ENCODE peak calls at places on chromosomes 11 and 22, in five cellular contexts. One of them, this sample, is unnamed.

GRCh38 chr11:71437879-71438278 is 10.3 kb downstream of the DHCR7 start:
- DNase-seq in BJ: no peak
- DNase-seq in tibial nerve: no peak
- DNase-seq in colonic mucosa: no peak
- DNase-seq in mucosa of descending colon: no peak
- DNase-seq in this sample: no peak

GRCh38 chr22:42887523-42888507 is 30.7 kb upstream of the ARFGAP3 start:
- DNase-seq in BJ: no peak
- DNase-seq in mucosa of descending colon: peak
- DNase-seq in tibial nerve: no peak
- DNase-seq in colonic mucosa: peak
- DNase-seq in this sample: no peak

GRCh38 chr11:12941671-12942070 is 67.4 kb upstream of the RASSF10 start:
- DNase-seq in BJ: no peak
- DNase-seq in colonic mucosa: no peak
- DNase-seq in mucosa of descending colon: no peak
- DNase-seq in tibial nerve: no peak
- DNase-seq in this sample: no peak

GRCh38 chr11:57131080-57131790 is 50.5 kb upstream of the LRRC55 start:
- DNase-seq in BJ: no peak
- DNase-seq in colonic mucosa: peak
- DNase-seq in tibial nerve: peak
- DNase-seq in mucosa of descending colon: peak
- DNase-seq in this sample: no peak

GRCh38 chr11:6351782-6352181 is 31.5 kb upstream of the CAVIN3 start:
- DNase-seq in mucosa of descending colon: no peak
- DNase-seq in colonic mucosa: no peak
- DNase-seq in tibial nerve: no peak
- DNase-seq in BJ: no peak
- DNase-seq in this sample: no peak

GRCh38 chr22:24066872-24067271 is 55.8 kb downstream of the CABIN1 start:
- DNase-seq in mucosa of descending colon: peak
- DNase-seq in BJ: no peak
- DNase-seq in tibial nerve: no peak
- DNase-seq in colonic mucosa: peak
- DNase-seq in this sample: no peak

GRCh38 chr22:45676024-45676423 is 4.4 kb downstream of the ATXN10 start:
- DNase-seq in colonic mucosa: no peak
- DNase-seq in BJ: no peak
- DNase-seq in mucosa of descending colon: no peak
- DNase-seq in tibial nerve: no peak
- DNase-seq in this sample: no peak

GRCh38 chr11:60924110-60924905 is at the start of gene TMEM132A:
- DNase-seq in BJ: no peak
- DNase-seq in tibial nerve: no peak
- DNase-seq in mucosa of descending colon: peak
- DNase-seq in colonic mucosa: peak
- DNase-seq in this sample: no peak

GRCh38 chr11:78168539-78169477 is 19.6 kb downstream of the KCTD21 start:
- DNase-seq in colonic mucosa: peak
- DNase-seq in tibial nerve: peak
- DNase-seq in mucosa of descending colon: peak
- DNase-seq in BJ: peak
- DNase-seq in this sample: peak

GRCh38 chr22:45246060-45246985 is 5.6 kb upstream of the KIAA0930 start:
- DNase-seq in tibial nerve: no peak
- DNase-seq in BJ: peak
- DNase-seq in mucosa of descending colon: peak
- DNase-seq in colonic mucosa: peak
- DNase-seq in this sample: peak

GRCh38 chr11:38594881-38595280 is 1996.8 kb upstream of the RAG2 start:
- DNase-seq in mucosa of descending colon: no peak
- DNase-seq in colonic mucosa: no peak
- DNase-seq in tibial nerve: no peak
- DNase-seq in BJ: no peak
- DNase-seq in this sample: no peak

GRCh38 chr11:1202154-1202775 is 20.6 kb upstream of the MUC5B start:
- DNase-seq in BJ: no peak
- DNase-seq in colonic mucosa: no peak
- DNase-seq in tibial nerve: no peak
- DNase-seq in mucosa of descending colon: no peak
- DNase-seq in this sample: no peak

GRCh38 chr11:131661137-131661536 is 290.7 kb downstream of the NTM start:
- DNase-seq in mucosa of descending colon: no peak
- DNase-seq in BJ: no peak
- DNase-seq in colonic mucosa: no peak
- DNase-seq in tibial nerve: no peak
- DNase-seq in this sample: no peak

GRCh38 chr11:116925050-116925449 is 87.6 kb upstream of the APOA1 start:
- DNase-seq in colonic mucosa: no peak
- DNase-seq in mucosa of descending colon: no peak
- DNase-seq in tibial nerve: no peak
- DNase-seq in BJ: no peak
- DNase-seq in this sample: no peak

GRCh38 chr11:67027483-67027930 is 4.6 kb downstream of the SYT12 start:
- DNase-seq in BJ: no peak
- DNase-seq in colonic mucosa: no peak
- DNase-seq in mucosa of descending colon: no peak
- DNase-seq in tibial nerve: no peak
- DNase-seq in this sample: no peak

GRCh38 chr11:66317766-66318575 is 1.1 kb upstream of the CD248 start:
- DNase-seq in BJ: no peak
- DNase-seq in mucosa of descending colon: no peak
- DNase-seq in colonic mucosa: peak
- DNase-seq in tibial nerve: peak
- DNase-seq in this sample: no peak

GRCh38 chr11:59629996-59630395 is 14.4 kb upstream of the OSBP start:
- DNase-seq in mucosa of descending colon: no peak
- DNase-seq in BJ: no peak
- DNase-seq in colonic mucosa: no peak
- DNase-seq in tibial nerve: no peak
- DNase-seq in this sample: no peak

GRCh38 chr11:439315-440064 is 2.3 kb downstream of the ANO9 start:
- DNase-seq in BJ: no peak
- DNase-seq in tibial nerve: no peak
- DNase-seq in colonic mucosa: no peak
- DNase-seq in mucosa of descending colon: no peak
- DNase-seq in this sample: no peak

GRCh38 chr11:91265946-91266345 is 958.7 kb upstream of the FAT3 start:
- DNase-seq in colonic mucosa: no peak
- DNase-seq in BJ: no peak
- DNase-seq in mucosa of descending colon: no peak
- DNase-seq in tibial nerve: no peak
- DNase-seq in this sample: no peak

GRCh38 chr22:44452531-44453420 is 45.3 kb downstream of the RTL6 start:
- DNase-seq in BJ: no peak
- DNase-seq in colonic mucosa: peak
- DNase-seq in mucosa of descending colon: no peak
- DNase-seq in tibial nerve: no peak
- DNase-seq in this sample: no peak

GRCh38 chr11:80593981-80594380 is 1153.2 kb upstream of the TENM4 start:
- DNase-seq in mucosa of descending colon: peak
- DNase-seq in tibial nerve: no peak
- DNase-seq in BJ: no peak
- DNase-seq in colonic mucosa: peak
- DNase-seq in this sample: no peak

GRCh38 chr11:117221775-117222517 is 9.9 kb downstream of the PCSK7 start:
- DNase-seq in BJ: peak
- DNase-seq in colonic mucosa: peak
- DNase-seq in tibial nerve: peak
- DNase-seq in mucosa of descending colon: peak
- DNase-seq in this sample: no peak

GRCh38 chr22:48152154-48152775 is 1389.8 kb downstream of the TBC1D22A start:
- DNase-seq in tibial nerve: no peak
- DNase-seq in mucosa of descending colon: no peak
- DNase-seq in colonic mucosa: no peak
- DNase-seq in BJ: no peak
- DNase-seq in this sample: no peak

GRCh38 chr11:100367892-100368291 is 319.2 kb upstream of the ARHGAP42 start:
- DNase-seq in BJ: no peak
- DNase-seq in mucosa of descending colon: no peak
- DNase-seq in colonic mucosa: no peak
- DNase-seq in tibial nerve: no peak
- DNase-seq in this sample: no peak

GRCh38 chr11:12192796-12193514 is 82.6 kb downstream of the MICAL2 start:
- DNase-seq in mucosa of descending colon: peak
- DNase-seq in BJ: no peak
- DNase-seq in tibial nerve: no peak
- DNase-seq in colonic mucosa: no peak
- DNase-seq in this sample: no peak

GRCh38 chr22:42964994-42965699 is 49.8 kb downstream of the PACSIN2 start:
- DNase-seq in mucosa of descending colon: no peak
- DNase-seq in BJ: no peak
- DNase-seq in tibial nerve: no peak
- DNase-seq in colonic mucosa: no peak
- DNase-seq in this sample: no peak

GRCh38 chr11:45400594-45400993 is 114.5 kb upstream of the SYT13 start:
- DNase-seq in tibial nerve: no peak
- DNase-seq in mucosa of descending colon: no peak
- DNase-seq in BJ: peak
- DNase-seq in colonic mucosa: no peak
- DNase-seq in this sample: peak

GRCh38 chr11:127485541-127485940 is 485.0 kb upstream of the KIRREL3 start:
- DNase-seq in colonic mucosa: no peak
- DNase-seq in BJ: no peak
- DNase-seq in mucosa of descending colon: no peak
- DNase-seq in tibial nerve: no peak
- DNase-seq in this sample: no peak

GRCh38 chr11:10255388-10256125 is 38.5 kb downstream of the SBF2 start:
- DNase-seq in BJ: no peak
- DNase-seq in colonic mucosa: no peak
- DNase-seq in tibial nerve: no peak
- DNase-seq in mucosa of descending colon: no peak
- DNase-seq in this sample: no peak

GRCh38 chr11:43790444-43790794 is 90.2 kb upstream of the ALKBH3 start:
- DNase-seq in BJ: peak
- DNase-seq in mucosa of descending colon: no peak
- DNase-seq in colonic mucosa: no peak
- DNase-seq in tibial nerve: no peak
- DNase-seq in this sample: no peak

DNA sequence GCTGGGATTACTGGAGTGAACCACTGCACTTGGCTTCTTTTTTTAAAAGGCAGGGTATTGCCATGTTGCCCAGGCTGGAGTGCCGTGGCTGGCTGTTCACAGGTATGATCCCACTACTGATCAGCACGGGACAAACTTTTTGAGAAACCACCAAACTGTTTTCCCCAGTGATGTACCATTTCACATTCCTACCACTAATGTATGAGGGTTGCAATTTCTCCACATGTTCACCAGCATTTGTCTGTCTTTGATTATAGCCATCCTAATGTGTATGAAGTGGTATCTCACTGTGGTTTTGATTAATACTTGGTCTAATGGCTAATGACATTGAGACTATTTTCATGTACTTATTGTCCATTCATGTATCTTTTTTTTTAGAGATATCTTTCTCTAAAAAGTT is 41.5 kb upstream of the EP300 start:
- DNase-seq in BJ: no peak
- DNase-seq in mucosa of descending colon: no peak
- DNase-seq in colonic mucosa: no peak
- DNase-seq in tibial nerve: no peak
- DNase-seq in this sample: no peak
- TF ChIP-seq CTCF in BJ: peak
- TF ChIP-seq CTCF in mucosa of descending colon: no peak
- TF ChIP-seq CTCF in colonic mucosa: no peak
- TF ChIP-seq CTCF in tibial nerve: no peak
- TF ChIP-seq CTCF in this sample: peak

GRCh38 chr11:68261749-68262543 is 9.8 kb downstream of the C11orf24 start:
- DNase-seq in mucosa of descending colon: no peak
- DNase-seq in colonic mucosa: no peak
- DNase-seq in BJ: no peak
- DNase-seq in tibial nerve: peak
- DNase-seq in this sample: no peak
- H3K4me3 ChIP-seq in mucosa of descending colon: no peak
- H3K4me3 ChIP-seq in colonic mucosa: no peak
- H3K4me3 ChIP-seq in BJ: no peak
- H3K4me3 ChIP-seq in tibial nerve: no peak
- H3K4me3 ChIP-seq in this sample: no peak

DNA sequence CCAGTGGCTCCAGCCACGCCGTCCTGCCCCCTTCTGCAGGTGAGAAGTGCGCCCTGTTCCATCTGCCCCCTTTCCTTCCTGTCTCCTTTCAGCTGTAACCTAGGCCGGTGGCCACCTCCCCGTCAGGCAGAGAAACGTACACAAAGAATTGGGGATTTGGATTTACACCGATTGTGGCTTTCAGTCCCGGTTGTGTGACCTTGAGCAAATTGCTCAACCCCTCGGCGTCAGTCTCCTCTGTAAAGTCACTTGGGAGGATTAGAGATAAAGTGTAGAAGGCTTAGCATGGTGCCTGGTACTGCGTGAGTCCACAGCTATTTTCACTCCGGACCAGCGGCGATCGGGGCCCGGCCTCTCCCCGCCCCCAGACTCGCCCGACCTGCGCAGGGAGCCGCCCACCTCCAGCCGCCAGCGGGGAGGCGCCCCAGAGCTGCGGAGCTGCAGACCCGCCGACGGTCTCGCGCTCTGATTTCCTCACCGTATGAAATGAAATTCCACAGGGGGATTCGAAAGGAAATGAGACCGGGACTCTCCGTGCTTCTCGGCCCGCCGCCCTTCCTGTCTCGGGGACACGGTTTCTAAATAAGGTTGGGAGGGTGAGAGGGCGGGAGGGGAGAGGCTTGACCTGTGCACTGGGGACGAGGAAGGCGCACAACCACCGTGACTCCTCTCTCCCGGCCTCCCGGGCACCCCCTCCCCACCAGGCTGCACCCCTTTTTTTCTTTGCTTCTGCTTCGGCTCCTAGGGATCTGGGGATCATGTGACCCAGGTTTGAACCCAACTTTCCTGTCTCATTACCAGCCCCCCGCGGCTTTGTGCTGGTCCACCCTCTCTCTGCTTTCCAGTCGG is 703 bp upstream of the FZD4 start:
- DNase-seq in mucosa of descending colon: peak
- DNase-seq in BJ: no peak
- DNase-seq in tibial nerve: peak
- DNase-seq in colonic mucosa: peak
- DNase-seq in this sample: no peak
- TF ChIP-seq CTCF in mucosa of descending colon: peak
- TF ChIP-seq CTCF in BJ: peak
- TF ChIP-seq CTCF in tibial nerve: peak
- TF ChIP-seq CTCF in colonic mucosa: no peak
- TF ChIP-seq CTCF in this sample: peak

GRCh38 chr11:19240420-19241259 is at the start of gene E2F8:
- DNase-seq in tibial nerve: peak
- DNase-seq in colonic mucosa: peak
- DNase-seq in mucosa of descending colon: peak
- DNase-seq in BJ: peak
- DNase-seq in this sample: peak

GRCh38 chr11:19237813-19238212 is 2.9 kb downstream of the E2F8 start:
- DNase-seq in mucosa of descending colon: peak
- DNase-seq in tibial nerve: no peak
- DNase-seq in colonic mucosa: peak
- DNase-seq in BJ: no peak
- DNase-seq in this sample: no peak

GRCh38 chr11:19241260-19242183 is 777 bp upstream of the E2F8 start:
- DNase-seq in mucosa of descending colon: peak
- DNase-seq in BJ: no peak
- DNase-seq in tibial nerve: no peak
- DNase-seq in colonic mucosa: peak
- DNase-seq in this sample: no peak

GRCh38 chr11:19237381-19237780 is 3.4 kb downstream of the E2F8 start:
- DNase-seq in BJ: no peak
- DNase-seq in colonic mucosa: no peak
- DNase-seq in mucosa of descending colon: no peak
- DNase-seq in tibial nerve: no peak
- DNase-seq in this sample: no peak

GRCh38 chr11:19239039-19239438 is 1.7 kb downstream of the E2F8 start:
- DNase-seq in tibial nerve: no peak
- DNase-seq in mucosa of descending colon: no peak
- DNase-seq in colonic mucosa: no peak
- DNase-seq in BJ: no peak
- DNase-seq in this sample: no peak
- H3K4me3 ChIP-seq in tibial nerve: no peak
- H3K4me3 ChIP-seq in mucosa of descending colon: no peak
- H3K4me3 ChIP-seq in colonic mucosa: no peak
- H3K4me3 ChIP-seq in BJ: no peak
- H3K4me3 ChIP-seq in this sample: no peak